ENCODE peak calls at places on chromosome 15, in five cellular contexts. One of them, this sample, is unnamed.

GRCh38 chr15:89459271-89460038 is 36.9 kb downstream of the RHCG start:
- DNase-seq in Karpas-422: no peak
- DNase-seq in astrocyte of the cerebellum: no peak
- DNase-seq in choroid plexus epithelial cell: no peak
- DNase-seq in foreskin fibroblast: no peak
- DNase-seq in this sample: no peak

GRCh38 chr15:67036775-67037555 is 28.4 kb upstream of the SMAD3 start:
- DNase-seq in choroid plexus epithelial cell: no peak
- DNase-seq in foreskin fibroblast: no peak
- DNase-seq in Karpas-422: no peak
- DNase-seq in astrocyte of the cerebellum: no peak
- DNase-seq in this sample: no peak

GRCh38 chr15:27832263-27832647 is 266.9 kb downstream of the OCA2 start:
- DNase-seq in choroid plexus epithelial cell: no peak
- DNase-seq in Karpas-422: no peak
- DNase-seq in astrocyte of the cerebellum: no peak
- DNase-seq in foreskin fibroblast: no peak
- DNase-seq in this sample: no peak

GRCh38 chr15:28969511-28970085 is 83.8 kb downstream of the APBA2 start:
- DNase-seq in Karpas-422: no peak
- DNase-seq in astrocyte of the cerebellum: no peak
- DNase-seq in foreskin fibroblast: no peak
- DNase-seq in choroid plexus epithelial cell: no peak
- DNase-seq in this sample: no peak

GRCh38 chr15:59594493-59594942 is 17.1 kb upstream of the GCNT3 start:
- DNase-seq in astrocyte of the cerebellum: no peak
- DNase-seq in Karpas-422: no peak
- DNase-seq in foreskin fibroblast: peak; percentile 70
- DNase-seq in choroid plexus epithelial cell: peak; percentile 87
- DNase-seq in this sample: peak; percentile 23

GRCh38 chr15:88651293-88651692 is 12.5 kb downstream of the ISG20 start:
- DNase-seq in astrocyte of the cerebellum: no peak
- DNase-seq in choroid plexus epithelial cell: no peak
- DNase-seq in Karpas-422: no peak
- DNase-seq in foreskin fibroblast: no peak
- DNase-seq in this sample: no peak

GRCh38 chr15:23687143-23687470 is at the start of gene NDN:
- DNase-seq in foreskin fibroblast: peak; percentile 29
- DNase-seq in choroid plexus epithelial cell: peak; percentile 12
- DNase-seq in astrocyte of the cerebellum: no peak
- DNase-seq in Karpas-422: no peak
- DNase-seq in this sample: no peak

GRCh38 chr15:29570121-29570930 is 251.9 kb downstream of the TJP1 start:
- DNase-seq in choroid plexus epithelial cell: peak; percentile 18
- DNase-seq in Karpas-422: no peak
- DNase-seq in foreskin fibroblast: no peak
- DNase-seq in astrocyte of the cerebellum: no peak
- DNase-seq in this sample: no peak

GRCh38 chr15:68234060-68234459 is 4.5 kb upstream of the CLN6 start:
- DNase-seq in choroid plexus epithelial cell: no peak
- DNase-seq in foreskin fibroblast: no peak
- DNase-seq in astrocyte of the cerebellum: no peak
- DNase-seq in Karpas-422: no peak
- DNase-seq in this sample: no peak

GRCh38 chr15:72964542-72964941 is 87.7 kb upstream of the NEO1 start:
- DNase-seq in choroid plexus epithelial cell: no peak
- DNase-seq in foreskin fibroblast: no peak
- DNase-seq in astrocyte of the cerebellum: no peak
- DNase-seq in Karpas-422: no peak
- DNase-seq in this sample: no peak

GRCh38 chr15:70278644-70279043 is 180.9 kb upstream of the TLE3 start:
- DNase-seq in astrocyte of the cerebellum: no peak
- DNase-seq in foreskin fibroblast: no peak
- DNase-seq in choroid plexus epithelial cell: no peak
- DNase-seq in Karpas-422: no peak
- DNase-seq in this sample: no peak

GRCh38 chr15:60471314-60471713 is 7.6 kb downstream of the ICE2 start:
- DNase-seq in Karpas-422: no peak
- DNase-seq in choroid plexus epithelial cell: peak; percentile 20
- DNase-seq in foreskin fibroblast: no peak
- DNase-seq in astrocyte of the cerebellum: no peak
- DNase-seq in this sample: no peak

GRCh38 chr15:85583404-85584390 is 203.3 kb downstream of the AKAP13 start:
- DNase-seq in astrocyte of the cerebellum: no peak
- DNase-seq in choroid plexus epithelial cell: peak; percentile 78
- DNase-seq in Karpas-422: peak; percentile 54
- DNase-seq in foreskin fibroblast: peak; percentile 77
- DNase-seq in this sample: no peak

GRCh38 chr15:60397772-60398445 is at the start of gene ANXA2:
- DNase-seq in Karpas-422: peak; percentile 77
- DNase-seq in foreskin fibroblast: peak; percentile 93
- DNase-seq in astrocyte of the cerebellum: peak; percentile 55
- DNase-seq in choroid plexus epithelial cell: peak; percentile 86
- DNase-seq in this sample: no peak

GRCh38 chr15:60972866-60973265 is 256.2 kb downstream of the RORA start:
- DNase-seq in foreskin fibroblast: peak; percentile 80
- DNase-seq in Karpas-422: no peak
- DNase-seq in astrocyte of the cerebellum: peak; percentile 24
- DNase-seq in choroid plexus epithelial cell: peak; percentile 71
- DNase-seq in this sample: peak; percentile 48

GRCh38 chr15:62462268-62462667 is 297.2 kb upstream of the C2CD4B start:
- DNase-seq in astrocyte of the cerebellum: no peak
- DNase-seq in Karpas-422: peak; percentile 9
- DNase-seq in foreskin fibroblast: no peak
- DNase-seq in choroid plexus epithelial cell: no peak
- DNase-seq in this sample: no peak

GRCh38 chr15:63277893-63278505 is 594 bp downstream of the APH1B start:
- DNase-seq in astrocyte of the cerebellum: no peak
- DNase-seq in foreskin fibroblast: no peak
- DNase-seq in choroid plexus epithelial cell: peak; percentile 35
- DNase-seq in Karpas-422: no peak
- DNase-seq in this sample: no peak

GRCh38 chr15:49229922-49230321 is 59.9 kb downstream of the GALK2 start:
- DNase-seq in foreskin fibroblast: no peak
- DNase-seq in Karpas-422: no peak
- DNase-seq in astrocyte of the cerebellum: no peak
- DNase-seq in choroid plexus epithelial cell: peak; percentile 38
- DNase-seq in this sample: no peak

GRCh38 chr15:57223345-57223744 is 153.0 kb upstream of the CGNL1 start:
- DNase-seq in choroid plexus epithelial cell: no peak
- DNase-seq in astrocyte of the cerebellum: no peak
- DNase-seq in Karpas-422: no peak
- DNase-seq in foreskin fibroblast: no peak
- DNase-seq in this sample: no peak

GRCh38 chr15:89514186-89514585 is 17.8 kb upstream of the RHCG start:
- DNase-seq in astrocyte of the cerebellum: no peak
- DNase-seq in choroid plexus epithelial cell: no peak
- DNase-seq in foreskin fibroblast: no peak
- DNase-seq in Karpas-422: no peak
- DNase-seq in this sample: no peak

GRCh38 chr15:26125664-26126063 is 262.5 kb upstream of the ATP10A start:
- DNase-seq in astrocyte of the cerebellum: no peak
- DNase-seq in Karpas-422: no peak
- DNase-seq in foreskin fibroblast: no peak
- DNase-seq in choroid plexus epithelial cell: no peak
- DNase-seq in this sample: no peak

GRCh38 chr15:53978248-53978906 is at the start of gene UNC13C:
- DNase-seq in choroid plexus epithelial cell: no peak
- DNase-seq in astrocyte of the cerebellum: no peak
- DNase-seq in Karpas-422: no peak
- DNase-seq in foreskin fibroblast: no peak
- DNase-seq in this sample: no peak

GRCh38 chr15:101283931-101284330 is 6.6 kb upstream of the SELENOS start:
- DNase-seq in choroid plexus epithelial cell: no peak
- DNase-seq in Karpas-422: no peak
- DNase-seq in foreskin fibroblast: no peak
- DNase-seq in astrocyte of the cerebellum: no peak
- DNase-seq in this sample: no peak

GRCh38 chr15:72276326-72276700 is 4.0 kb upstream of the PARP6 start:
- DNase-seq in astrocyte of the cerebellum: no peak
- DNase-seq in foreskin fibroblast: peak; percentile 12
- DNase-seq in Karpas-422: no peak
- DNase-seq in choroid plexus epithelial cell: peak; percentile 5
- DNase-seq in this sample: no peak

GRCh38 chr15:35522061-35522460 is 23.9 kb downstream of the DPH6 start:
- DNase-seq in choroid plexus epithelial cell: peak; percentile 51
- DNase-seq in astrocyte of the cerebellum: no peak
- DNase-seq in Karpas-422: no peak
- DNase-seq in foreskin fibroblast: no peak
- DNase-seq in this sample: peak; percentile 3

GRCh38 chr15:85800460-85801123 is 5.9 kb upstream of the KLHL25 start:
- DNase-seq in choroid plexus epithelial cell: peak; percentile 38
- DNase-seq in astrocyte of the cerebellum: peak; percentile 36
- DNase-seq in foreskin fibroblast: peak; percentile 53
- DNase-seq in Karpas-422: no peak
- DNase-seq in this sample: no peak

GRCh38 chr15:31262901-31263671 is 63.5 kb upstream of the KLF13 start:
- DNase-seq in Karpas-422: peak; percentile 95
- DNase-seq in foreskin fibroblast: peak; percentile 39
- DNase-seq in astrocyte of the cerebellum: no peak
- DNase-seq in choroid plexus epithelial cell: peak; percentile 67
- DNase-seq in this sample: no peak

GRCh38 chr15:101213570-101213969 is 38.3 kb downstream of the CHSY1 start:
- DNase-seq in choroid plexus epithelial cell: no peak
- DNase-seq in Karpas-422: no peak
- DNase-seq in foreskin fibroblast: no peak
- DNase-seq in astrocyte of the cerebellum: no peak
- DNase-seq in this sample: no peak

GRCh38 chr15:38458646-38459045 is 4.7 kb downstream of the FAM98B start:
- DNase-seq in Karpas-422: no peak
- DNase-seq in foreskin fibroblast: no peak
- DNase-seq in choroid plexus epithelial cell: no peak
- DNase-seq in astrocyte of the cerebellum: no peak
- DNase-seq in this sample: no peak

GRCh38 chr15:32909431-32909830 is 191.6 kb downstream of the GREM1 start:
- DNase-seq in Karpas-422: no peak
- DNase-seq in choroid plexus epithelial cell: peak; percentile 57
- DNase-seq in foreskin fibroblast: peak; percentile 70
- DNase-seq in astrocyte of the cerebellum: peak; percentile 8
- DNase-seq in this sample: no peak

GRCh38 chr15:29815000-29815704 is 7.1 kb downstream of the TJP1 start:
- DNase-seq in astrocyte of the cerebellum: no peak
- DNase-seq in foreskin fibroblast: peak; percentile 52
- DNase-seq in choroid plexus epithelial cell: peak; percentile 51
- DNase-seq in Karpas-422: no peak
- DNase-seq in this sample: no peak

GRCh38 chr15:93801206-93801605 is 430.2 kb upstream of the MCTP2 start:
- DNase-seq in choroid plexus epithelial cell: no peak
- DNase-seq in astrocyte of the cerebellum: no peak
- DNase-seq in foreskin fibroblast: no peak
- DNase-seq in Karpas-422: no peak
- DNase-seq in this sample: no peak

GRCh38 chr15:63834500-63835210 is 907 bp upstream of the HERC1 start:
- DNase-seq in astrocyte of the cerebellum: no peak
- DNase-seq in Karpas-422: no peak
- DNase-seq in choroid plexus epithelial cell: no peak
- DNase-seq in foreskin fibroblast: no peak
- DNase-seq in this sample: no peak

DNA sequence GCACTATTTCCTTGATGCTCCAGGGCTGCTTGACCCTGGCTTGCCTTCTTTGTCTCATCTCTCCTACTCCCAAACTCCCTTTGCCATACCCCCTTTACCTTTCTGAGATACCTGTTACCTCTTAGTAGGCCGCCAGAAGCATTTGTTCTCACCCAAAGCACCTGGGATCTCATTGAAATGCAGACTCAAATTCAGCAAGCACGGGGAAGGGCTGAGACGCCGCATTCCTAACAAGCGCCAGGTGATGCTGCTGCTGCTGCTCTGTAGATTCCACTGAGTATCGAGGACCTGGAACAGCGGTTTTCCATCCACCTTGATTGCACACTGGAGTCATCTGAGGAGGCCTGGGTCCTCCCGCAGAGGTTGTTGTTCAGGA is 91.8 kb downstream of the TMEM266 start:
- DNase-seq in Karpas-422: no peak
- DNase-seq in choroid plexus epithelial cell: no peak
- DNase-seq in astrocyte of the cerebellum: no peak
- DNase-seq in foreskin fibroblast: no peak
- DNase-seq in this sample: no peak
- H3K4me3 ChIP-seq in Karpas-422: no peak overlapping the region
- H3K4me3 ChIP-seq in choroid plexus epithelial cell: no peak overlapping the region
- H3K4me3 ChIP-seq in astrocyte of the cerebellum: no peak overlapping the region
- H3K4me3 ChIP-seq in foreskin fibroblast: no peak overlapping the region
- H3K4me3 ChIP-seq in this sample: no peak overlapping the region

GRCh38 chr15:90957791-90958190 is 3.1 kb downstream of the RCCD1 start:
- DNase-seq in astrocyte of the cerebellum: no peak
- DNase-seq in choroid plexus epithelial cell: no peak
- DNase-seq in foreskin fibroblast: no peak
- DNase-seq in Karpas-422: no peak
- DNase-seq in this sample: no peak
- H3K4me3 ChIP-seq in astrocyte of the cerebellum: peak overlapping the region; percentile 48
- H3K4me3 ChIP-seq in choroid plexus epithelial cell: peak overlapping the region; percentile 74
- H3K4me3 ChIP-seq in foreskin fibroblast: peak overlapping the region; percentile 57
- H3K4me3 ChIP-seq in Karpas-422: no peak overlapping the region
- H3K4me3 ChIP-seq in this sample: peak overlapping the region; percentile 66

GRCh38 chr15:75174102-75174501 is 27.6 kb upstream of the C15orf39 start:
- DNase-seq in choroid plexus epithelial cell: no peak
- DNase-seq in astrocyte of the cerebellum: no peak
- DNase-seq in Karpas-422: no peak
- DNase-seq in foreskin fibroblast: no peak
- DNase-seq in this sample: no peak
- H3K4me3 ChIP-seq in choroid plexus epithelial cell: no peak overlapping the region
- H3K4me3 ChIP-seq in astrocyte of the cerebellum: no peak overlapping the region
- H3K4me3 ChIP-seq in Karpas-422: no peak overlapping the region
- H3K4me3 ChIP-seq in foreskin fibroblast: no peak overlapping the region
- H3K4me3 ChIP-seq in this sample: no peak overlapping the region

DNA sequence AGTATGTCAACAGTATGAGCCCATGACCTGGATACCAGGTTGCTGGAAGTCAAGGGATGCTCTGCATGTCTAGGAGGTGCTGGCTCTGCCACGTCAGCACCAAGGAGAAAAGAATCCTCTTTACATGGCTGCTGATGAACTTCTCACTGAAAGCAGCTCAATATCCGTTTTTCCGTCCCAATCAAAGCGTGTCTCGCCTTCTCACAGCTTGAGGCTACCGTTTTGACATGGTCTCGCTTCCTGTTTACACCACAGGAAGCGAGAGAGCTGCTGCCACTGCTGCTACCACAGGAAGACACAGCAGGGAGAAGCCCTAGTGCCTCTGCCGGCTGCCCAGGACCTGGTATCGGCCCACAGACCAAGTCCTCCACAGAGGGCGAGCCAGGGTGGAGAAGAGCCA is 27.3 kb downstream of the STARD5 start:
- DNase-seq in foreskin fibroblast: no peak
- DNase-seq in choroid plexus epithelial cell: peak; percentile 54
- DNase-seq in astrocyte of the cerebellum: no peak
- DNase-seq in Karpas-422: peak; percentile 59
- DNase-seq in this sample: no peak
- H3K4me3 ChIP-seq in foreskin fibroblast: no peak overlapping the region
- H3K4me3 ChIP-seq in choroid plexus epithelial cell: no peak overlapping the region
- H3K4me3 ChIP-seq in astrocyte of the cerebellum: no peak overlapping the region
- H3K4me3 ChIP-seq in Karpas-422: no peak overlapping the region
- H3K4me3 ChIP-seq in this sample: no peak overlapping the region